ENCODE peak calls at places on chromosomes 5 and 9, in ten cellular contexts. S, F, N, B, P, Z, E, J, R and D are unnamed samples.

GRCh38 chr9:131107760-131108159 is 11.4 kb downstream of the AIF1L start:
- DNase-seq in R (no peak), Z (no peak), S (no peak), E (no peak), F (no peak), B (no peak), P (no peak), N (no peak), J (no peak), D (no peak)

GRCh38 chr9:129490583-129491485 is 130.1 kb downstream of the C9orf50 start:
- DNase-seq in F (peak), Z (no peak), R (peak), N (no peak), S (no peak), P (peak), B (no peak), E (no peak), J (no peak), D (no peak)

GRCh38 chr9:123929177-123929869 is 603 bp downstream of the DENND1A start:
- DNase-seq in J (no peak), F (no peak), B (no peak), P (no peak), S (peak), R (no peak), Z (no peak), N (peak), E (no peak), D (no peak)

GRCh38 chr5:180172447-180173197 is 36.4 kb downstream of the RASGEF1C start:
- DNase-seq in N (no peak), S (no peak), J (no peak), E (peak), Z (no peak), B (no peak), R (peak), P (no peak), F (no peak), D (no peak)

GRCh38 chr9:37030591-37030939 is 3.5 kb downstream of the PAX5 start:
- DNase-seq in F (no peak), Z (no peak), J (no peak), P (no peak), R (no peak), N (no peak), E (no peak), B (no peak), S (no peak), D (no peak)

GRCh38 chr9:3677541-3677940 is 151.7 kb upstream of the RFX3 start:
- DNase-seq in B (no peak), F (no peak), P (no peak), R (no peak), J (no peak), Z (no peak), E (no peak), S (no peak), N (no peak), D (no peak)

GRCh38 chr5:81513468-81513867 is 119.5 kb upstream of the ACOT12 start:
- DNase-seq in E (no peak), R (no peak), S (no peak), N (no peak), F (no peak), Z (no peak), J (no peak), B (no peak), P (no peak), D (no peak)

GRCh38 chr5:95725071-95725820 is 5.9 kb upstream of the RHOBTB3 start:
- DNase-seq in Z (no peak), S (no peak), N (no peak), F (no peak), E (no peak), J (no peak), P (no peak), R (no peak), B (no peak), D (peak)

GRCh38 chr5:167720676-167721260 is 570.7 kb upstream of the WWC1 start:
- DNase-seq in B (no peak), F (no peak), E (no peak), R (no peak), J (no peak), N (no peak), P (no peak), Z (peak), S (no peak), D (no peak)

GRCh38 chr5:58366461-58366860 is 93.4 kb downstream of the PLK2 start:
- DNase-seq in B (no peak), P (no peak), E (no peak), J (no peak), R (no peak), S (no peak), Z (peak), F (no peak), N (no peak), D (no peak)

GRCh38 chr5:132256783-132257130 is 739 bp upstream of the PDLIM4 start:
- DNase-seq in J (no peak), P (no peak), B (no peak), R (no peak), F (no peak), E (no peak), N (no peak), Z (no peak), S (no peak), D (no peak)

GRCh38 chr9:107000218-107000617 is 137.3 kb downstream of the ZNF462 start:
- DNase-seq in J (no peak), P (no peak), R (no peak), F (no peak), S (no peak), E (no peak), N (no peak), B (no peak), Z (no peak), D (no peak)

GRCh38 chr5:133749331-133749985 is 137.1 kb upstream of the FSTL4 start:
- DNase-seq in R (no peak), Z (no peak), S (no peak), P (no peak), F (no peak), N (no peak), J (no peak), B (no peak), E (no peak), D (no peak)

GRCh38 chr9:108851138-108851537 is 4.6 kb downstream of the ACTL7B start:
- DNase-seq in N (no peak), B (no peak), J (no peak), S (no peak), E (no peak), Z (no peak), R (no peak), F (no peak), P (no peak), D (no peak)

GRCh38 chr9:93254806-93255519 is 71.0 kb downstream of the WNK2 start:
- DNase-seq in J (no peak), S (no peak), Z (no peak), B (peak), N (no peak), E (peak), R (peak), F (no peak), P (no peak), D (no peak)

GRCh38 chr9:35056571-35057270 is 15.7 kb downstream of the VCP start:
- DNase-seq in Z (no peak), N (no peak), E (no peak), S (no peak), P (no peak), J (no peak), R (no peak), B (no peak), F (no peak), D (no peak)

GRCh38 chr9:128254855-128255759 is 20.7 kb downstream of the GOLGA2 start:
- DNase-seq in B (peak), F (peak), R (peak), Z (peak), S (no peak), J (no peak), P (peak), E (peak), N (peak), D (peak)

GRCh38 chr9:114336157-114336556 is 6.5 kb downstream of the ORM2 start:
- DNase-seq in Z (no peak), F (no peak), B (no peak), R (no peak), N (no peak), S (no peak), E (no peak), J (no peak), P (no peak), D (no peak)

GRCh38 chr9:87541663-87542062 is 44.0 kb downstream of the DAPK1 start:
- DNase-seq in P (no peak), S (no peak), N (no peak), B (no peak), F (no peak), R (no peak), Z (no peak), E (no peak), J (no peak), D (no peak)

GRCh38 chr9:13395086-13395485 is 115.6 kb upstream of the MPDZ start:
- DNase-seq in B (no peak), N (no peak), F (no peak), R (no peak), S (no peak), E (no peak), J (no peak), Z (no peak), P (no peak), D (no peak)

GRCh38 chr5:28254846-28255245 is 1216.5 kb upstream of the CDH9 start:
- DNase-seq in S (no peak), J (no peak), E (no peak), N (no peak), R (no peak), P (no peak), Z (no peak), F (no peak), B (no peak), D (no peak)

GRCh38 chr5:110354341-110354740 is 372.1 kb downstream of the TMEM232 start:
- DNase-seq in S (no peak), F (no peak), E (no peak), N (peak), Z (no peak), B (no peak), R (no peak), P (no peak), J (no peak), D (no peak)

GRCh38 chr5:65811004-65811403 is 89.0 kb downstream of the NLN start:
- DNase-seq in Z (peak), R (no peak), E (no peak), P (peak), F (no peak), J (no peak), N (no peak), S (no peak), B (no peak), D (no peak)

GRCh38 chr5:159902444-159903121 is 13.7 kb upstream of the ADRA1B start:
- DNase-seq in R (no peak), Z (peak), S (no peak), B (no peak), N (no peak), J (no peak), E (no peak), F (no peak), P (peak), D (no peak)

GRCh38 chr9:133401588-133401987 is 16.2 kb downstream of the REXO4 start:
- DNase-seq in E (no peak), N (no peak), J (no peak), S (no peak), P (no peak), R (no peak), B (no peak), Z (no peak), F (no peak), D (no peak)
- TF ChIP-seq POLR2A in E (no peak), N (no peak), J (no peak), S (no peak), P (no peak), R (no peak), B (no peak), Z (no peak), F (no peak), D (no peak)

GRCh38 chr9:126916909-126917308 is 2.3 kb downstream of the RALGPS1 start:
- DNase-seq in Z (no peak), E (no peak), S (no peak), B (no peak), N (no peak), F (no peak), P (peak), R (no peak), J (no peak), D (no peak)
- TF ChIP-seq CTCF in Z (no peak), E (no peak), S (no peak), B (no peak), N (no peak), F (no peak), P (no peak), R (no peak), J (no peak), D (no peak)

GRCh38 chr5:10762178-10762775 is 1.2 kb upstream of the DAP start:
- DNase-seq in B (peak), E (no peak), S (peak), N (peak), R (peak), F (peak), Z (no peak), J (peak), P (no peak), D (peak)

GRCh38 chr5:10760033-10760975 is 730 bp downstream of the DAP start:
- DNase-seq in E (no peak), R (peak), S (peak), N (peak), B (peak), Z (peak), F (peak), J (no peak), P (peak), D (peak)

GRCh38 chr5:10762776-10763500 is 1.9 kb upstream of the DAP start:
- DNase-seq in F (peak), J (no peak), B (no peak), R (no peak), N (no peak), P (no peak), E (no peak), S (no peak), Z (peak), D (no peak)

GRCh38 chr5:10761842-10762165 is 770 bp upstream of the DAP start:
- DNase-seq in E (no peak), S (no peak), J (no peak), Z (peak), F (no peak), P (no peak), N (no peak), B (no peak), R (no peak), D (peak)

DNA sequence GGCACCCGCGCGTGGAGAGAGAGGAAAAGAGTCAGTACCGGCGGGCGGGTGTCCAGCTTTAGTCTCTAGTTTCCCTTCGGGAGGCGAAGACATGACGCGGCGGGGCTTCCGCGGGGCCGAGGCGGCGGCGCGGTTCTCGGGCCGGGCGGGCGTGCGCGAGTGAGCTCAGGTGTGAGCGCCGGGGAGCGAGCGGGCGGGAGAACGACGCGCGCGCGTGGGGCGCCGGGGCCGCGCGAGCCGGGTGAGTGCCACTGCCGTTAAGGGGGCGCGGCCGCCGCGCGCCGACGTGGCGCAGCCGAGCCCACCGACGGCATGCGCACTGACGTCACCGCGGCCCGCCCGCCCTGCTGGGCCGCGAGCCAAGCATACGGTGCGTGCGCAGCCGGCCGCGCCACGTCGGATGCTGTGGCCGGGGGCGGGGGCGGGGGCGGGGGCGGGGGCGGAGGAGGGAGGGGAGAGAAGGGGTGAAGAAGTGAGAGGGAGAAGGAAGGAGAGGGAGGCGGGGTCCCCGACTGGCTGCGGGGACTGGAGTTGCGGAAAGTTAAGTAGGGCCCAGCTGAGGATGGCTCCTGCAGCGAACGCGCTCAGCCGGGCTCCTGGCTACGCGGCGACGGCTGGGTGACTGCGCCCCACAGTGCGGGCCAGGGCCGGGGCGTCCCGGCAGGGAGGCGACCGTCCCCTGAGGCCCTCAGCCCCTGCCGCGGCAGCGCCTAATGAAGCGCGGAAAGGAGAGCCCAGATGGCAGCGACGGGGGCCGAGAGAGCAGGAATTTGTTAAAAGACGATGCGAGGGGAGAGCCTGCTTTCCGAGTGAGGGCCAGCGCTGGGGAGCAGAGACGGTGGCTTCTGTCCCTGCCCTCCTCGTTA is at the start of gene DAP:
- DNase-seq in Z (peak), J (peak), R (peak), E (peak), P (peak), S (peak), N (peak), F (peak), B (peak), D (peak)
- TF ChIP-seq POLR2A in Z (peak), J (peak), R (peak), E (peak), P (peak), S (peak), N (peak), F (peak), B (no peak), D (peak)

GRCh38 chr9:20292002-20292401 is 330.3 kb downstream of the MLLT3 start:
- DNase-seq in J (no peak), B (no peak), Z (peak), P (peak), N (peak), R (no peak), F (no peak), S (no peak), E (no peak), D (peak)
- TF ChIP-seq CTCF in J (no peak), B (no peak), Z (peak), P (no peak), N (peak), R (no peak), F (no peak), S (no peak), E (no peak), D (no peak)

DNA sequence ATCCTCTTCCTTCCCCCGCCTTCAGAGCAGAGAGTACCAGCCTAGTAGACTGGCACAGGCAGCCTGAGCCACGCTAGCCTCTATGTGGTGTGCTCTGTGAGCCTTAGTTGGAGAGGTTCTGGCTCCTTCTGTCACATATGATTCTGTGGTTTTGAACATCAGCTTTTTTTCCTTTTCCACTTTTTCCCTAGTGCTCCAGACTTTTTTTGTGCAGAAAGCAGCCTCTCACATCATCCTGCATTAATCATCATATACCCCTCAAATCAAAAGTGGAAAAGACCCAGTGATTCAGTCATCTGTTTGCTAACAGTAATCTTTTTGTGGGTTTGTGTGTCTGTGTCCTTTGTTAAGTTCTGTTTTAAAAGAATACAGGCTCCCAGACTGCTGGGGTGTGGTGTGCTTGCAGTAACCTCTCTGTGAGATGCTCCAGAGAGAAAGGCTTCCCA is 663.9 kb upstream of the RGMB start:
- DNase-seq in P (no peak), F (no peak), E (no peak), N (no peak), Z (peak), R (no peak), S (no peak), J (no peak), B (no peak), D (peak)
- TF ChIP-seq POLR2A in P (no peak), F (no peak), E (no peak), N (no peak), Z (peak), R (no peak), S (no peak), J (no peak), B (no peak), D (no peak)

DNA sequence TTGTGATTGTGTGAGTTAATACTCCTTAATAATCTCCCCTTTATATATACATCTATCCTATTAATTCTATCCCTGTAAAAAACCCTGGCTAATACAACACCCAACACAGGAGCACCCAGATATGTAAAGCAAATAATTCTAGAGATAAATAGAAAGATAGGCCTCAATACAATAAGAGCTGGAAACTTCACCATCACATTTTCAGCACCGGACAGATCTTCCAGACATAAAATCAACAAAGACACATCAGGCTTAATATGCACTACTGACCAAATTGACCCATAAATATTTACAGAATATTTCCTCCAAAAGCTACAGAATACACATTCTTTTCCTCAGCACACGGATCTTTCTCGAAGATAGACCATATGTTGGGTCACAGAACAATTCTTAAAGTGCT is 71.0 kb upstream of the ST8SIA4 start:
- DNase-seq in N (no peak), R (no peak), P (no peak), B (no peak), Z (no peak), E (no peak), J (no peak), F (no peak), S (no peak), D (no peak)
- TF ChIP-seq CTCF in N (no peak), R (no peak), P (no peak), B (no peak), Z (no peak), E (no peak), J (no peak), F (no peak), S (no peak), D (no peak)

GRCh38 chr5:96935556-96936430 is at the start of gene LNPEP:
- DNase-seq in S (peak), E (peak), B (peak), J (peak), P (peak), F (peak), R (peak), N (peak), Z (peak), D (peak)
- TF ChIP-seq POLR2A in S (peak), E (peak), B (no peak), J (peak), P (peak), F (peak), R (peak), N (peak), Z (no peak), D (no peak)